ENCODE peak calls at places on chromosomes 3 and 15, in seven cellular contexts. One of them, this sample, is unnamed.

GRCh38 chr3:12458901-12459300 is 25.4 kb upstream of the TSEN2 start:
- DNase-seq in activated T-cell treated with anti-CD3 and anti-CD28 coated beads for 24 hours: no peak
- DNase-seq in neural progenitor cell: no peak
- DNase-seq in cerebellum: no peak
- DNase-seq in heart left ventricle: no peak
- DNase-seq in HTR-8/SVneo: no peak
- DNase-seq in stimulated activated CD8-positive, alpha-beta memory T cell treated with anti-CD3 and anti-CD28 coated beads, Interleukin-15, amount 100 ng/mL, for 1 hour: no peak
- DNase-seq in this sample: no peak

GRCh38 chr3:177777699-177778098 is 580.4 kb upstream of the TBL1XR1 start:
- DNase-seq in neural progenitor cell: peak
- DNase-seq in activated T-cell treated with anti-CD3 and anti-CD28 coated beads for 24 hours: peak
- DNase-seq in heart left ventricle: peak
- DNase-seq in HTR-8/SVneo: peak
- DNase-seq in cerebellum: peak
- DNase-seq in stimulated activated CD8-positive, alpha-beta memory T cell treated with anti-CD3 and anti-CD28 coated beads, Interleukin-15, amount 100 ng/mL, for 1 hour: no peak
- DNase-seq in this sample: no peak

GRCh38 chr3:114967168-114967567 is 179.9 kb downstream of the ZBTB20 start:
- DNase-seq in heart left ventricle: no peak
- DNase-seq in cerebellum: no peak
- DNase-seq in activated T-cell treated with anti-CD3 and anti-CD28 coated beads for 24 hours: no peak
- DNase-seq in stimulated activated CD8-positive, alpha-beta memory T cell treated with anti-CD3 and anti-CD28 coated beads, Interleukin-15, amount 100 ng/mL, for 1 hour: no peak
- DNase-seq in HTR-8/SVneo: no peak
- DNase-seq in neural progenitor cell: no peak
- DNase-seq in this sample: no peak

GRCh38 chr3:25900171-25900570 is 110.3 kb downstream of the OXSM start:
- DNase-seq in cerebellum: peak
- DNase-seq in HTR-8/SVneo: no peak
- DNase-seq in stimulated activated CD8-positive, alpha-beta memory T cell treated with anti-CD3 and anti-CD28 coated beads, Interleukin-15, amount 100 ng/mL, for 1 hour: no peak
- DNase-seq in activated T-cell treated with anti-CD3 and anti-CD28 coated beads for 24 hours: no peak
- DNase-seq in heart left ventricle: no peak
- DNase-seq in neural progenitor cell: no peak
- DNase-seq in this sample: no peak

GRCh38 chr3:58628823-58629562 is 37.6 kb downstream of the FAM3D start:
- DNase-seq in neural progenitor cell: no peak
- DNase-seq in stimulated activated CD8-positive, alpha-beta memory T cell treated with anti-CD3 and anti-CD28 coated beads, Interleukin-15, amount 100 ng/mL, for 1 hour: no peak
- DNase-seq in activated T-cell treated with anti-CD3 and anti-CD28 coated beads for 24 hours: no peak
- DNase-seq in HTR-8/SVneo: no peak
- DNase-seq in heart left ventricle: no peak
- DNase-seq in cerebellum: peak
- DNase-seq in this sample: peak

GRCh38 chr3:43455233-43455632 is 166.6 kb downstream of the ANO10 start:
- DNase-seq in cerebellum: no peak
- DNase-seq in heart left ventricle: peak
- DNase-seq in stimulated activated CD8-positive, alpha-beta memory T cell treated with anti-CD3 and anti-CD28 coated beads, Interleukin-15, amount 100 ng/mL, for 1 hour: no peak
- DNase-seq in HTR-8/SVneo: peak
- DNase-seq in neural progenitor cell: no peak
- DNase-seq in activated T-cell treated with anti-CD3 and anti-CD28 coated beads for 24 hours: no peak
- DNase-seq in this sample: peak

GRCh38 chr15:60945196-60945595 is 283.9 kb downstream of the RORA start:
- DNase-seq in activated T-cell treated with anti-CD3 and anti-CD28 coated beads for 24 hours: no peak
- DNase-seq in cerebellum: peak
- DNase-seq in heart left ventricle: peak
- DNase-seq in neural progenitor cell: no peak
- DNase-seq in HTR-8/SVneo: no peak
- DNase-seq in stimulated activated CD8-positive, alpha-beta memory T cell treated with anti-CD3 and anti-CD28 coated beads, Interleukin-15, amount 100 ng/mL, for 1 hour: no peak
- DNase-seq in this sample: no peak

GRCh38 chr3:12638105-12638504 is 25.8 kb downstream of the RAF1 start:
- DNase-seq in stimulated activated CD8-positive, alpha-beta memory T cell treated with anti-CD3 and anti-CD28 coated beads, Interleukin-15, amount 100 ng/mL, for 1 hour: no peak
- DNase-seq in heart left ventricle: no peak
- DNase-seq in HTR-8/SVneo: no peak
- DNase-seq in neural progenitor cell: no peak
- DNase-seq in cerebellum: no peak
- DNase-seq in activated T-cell treated with anti-CD3 and anti-CD28 coated beads for 24 hours: no peak
- DNase-seq in this sample: no peak

GRCh38 chr3:81816473-81817260 is 55.2 kb upstream of the GBE1 start:
- DNase-seq in HTR-8/SVneo: no peak
- DNase-seq in activated T-cell treated with anti-CD3 and anti-CD28 coated beads for 24 hours: no peak
- DNase-seq in stimulated activated CD8-positive, alpha-beta memory T cell treated with anti-CD3 and anti-CD28 coated beads, Interleukin-15, amount 100 ng/mL, for 1 hour: no peak
- DNase-seq in neural progenitor cell: peak
- DNase-seq in cerebellum: no peak
- DNase-seq in heart left ventricle: no peak
- DNase-seq in this sample: no peak

GRCh38 chr3:64666171-64666581 is 21.6 kb downstream of the ADAMTS9 start:
- DNase-seq in stimulated activated CD8-positive, alpha-beta memory T cell treated with anti-CD3 and anti-CD28 coated beads, Interleukin-15, amount 100 ng/mL, for 1 hour: no peak
- DNase-seq in activated T-cell treated with anti-CD3 and anti-CD28 coated beads for 24 hours: no peak
- DNase-seq in neural progenitor cell: no peak
- DNase-seq in heart left ventricle: peak
- DNase-seq in cerebellum: no peak
- DNase-seq in HTR-8/SVneo: no peak
- DNase-seq in this sample: no peak

GRCh38 chr15:24150542-24150941 is 463.4 kb upstream of the NDN start:
- DNase-seq in cerebellum: no peak
- DNase-seq in heart left ventricle: no peak
- DNase-seq in HTR-8/SVneo: no peak
- DNase-seq in neural progenitor cell: no peak
- DNase-seq in activated T-cell treated with anti-CD3 and anti-CD28 coated beads for 24 hours: no peak
- DNase-seq in stimulated activated CD8-positive, alpha-beta memory T cell treated with anti-CD3 and anti-CD28 coated beads, Interleukin-15, amount 100 ng/mL, for 1 hour: no peak
- DNase-seq in this sample: no peak

This sample was measured in GM04504.